ENCODE peak calls at places on chromosome 1, in seven cellular contexts. Z is HFF-Myc, L is fibroblast of mammary gland, M is colonic mucosa, U is endothelial cell, G is psoas muscle, N is AG10803. T is an unnamed sample.
A peak's percentile ranks its signal among the peaks of the same experiment; 100 is the strongest.

GRCh38 chr1:29385966-29386365 is 149.6 kb downstream of the PTPRU start:
- DNase-seq in M (no peak), N (no peak), G (no peak), U (no peak), Z (no peak), L (no peak), T (no peak)

GRCh38 chr1:234921266-234922062 is 207.2 kb downstream of the TOMM20 start:
- DNase-seq in G (no peak), U (no peak), L (no peak), Z (no peak), N (peak; percentile 58), M (no peak), T (peak; percentile 84)

GRCh38 chr1:222933273-222933672 is 118.4 kb downstream of the DISP1 start:
- DNase-seq in L (no peak), N (no peak), Z (no peak), G (no peak), U (no peak), M (no peak), T (no peak)

GRCh38 chr1:119674110-119674509 is 26.0 kb upstream of the ZNF697 start:
- DNase-seq in M (no peak), U (no peak), Z (no peak), N (peak; percentile 52), L (peak; percentile 70), G (no peak), T (peak; percentile 77)

GRCh38 chr1:214018605-214019268 is 31.0 kb downstream of the PROX1 start:
- DNase-seq in L (no peak), Z (no peak), N (no peak), M (no peak), U (no peak), G (no peak), T (no peak)

GRCh38 chr1:158930504-158930903 is 848 bp upstream of the PYHIN1 start:
- DNase-seq in G (no peak), U (no peak), N (no peak), M (no peak), L (no peak), Z (no peak), T (no peak)

GRCh38 chr1:197841828-197842573 is 60.4 kb upstream of the C1orf53 start:
- DNase-seq in G (no peak), N (peak; percentile 82), L (peak; percentile 67), U (no peak), M (no peak), Z (no peak), T (no peak)

GRCh38 chr1:113891631-113892220 is 4.3 kb upstream of the BCL2L15 start:
- DNase-seq in G (no peak), N (no peak), Z (no peak), M (peak; percentile 38), U (no peak), L (no peak), T (no peak)

GRCh38 chr1:162185299-162185698 is 115.8 kb downstream of the NOS1AP start:
- DNase-seq in M (no peak), Z (no peak), N (no peak), L (peak; percentile 4), G (no peak), U (no peak), T (no peak)

GRCh38 chr1:115280073-115280472 is 58.0 kb downstream of the NGF start:
- DNase-seq in N (peak; percentile 93), M (no peak), G (no peak), U (no peak), L (peak; percentile 95), Z (peak; percentile 96), T (peak; percentile 81)

GRCh38 chr1:151325231-151325630 is 2.0 kb downstream of the PI4KB start:
- DNase-seq in N (no peak), G (no peak), M (no peak), L (no peak), Z (no peak), U (no peak), T (no peak)

GRCh38 chr1:89381617-89382016 is 17.8 kb downstream of the GBP6 start:
- DNase-seq in M (no peak), N (no peak), Z (no peak), G (no peak), L (no peak), U (no peak), T (no peak)

GRCh38 chr1:11701551-11701961 is 10.0 kb downstream of the DRAXIN start:
- DNase-seq in U (no peak), G (no peak), M (no peak), N (no peak), Z (no peak), L (no peak), T (no peak)

GRCh38 chr1:235278915-235279292 is 49.1 kb downstream of the ARID4B start:
- DNase-seq in N (no peak), U (no peak), Z (no peak), L (no peak), M (no peak), G (no peak), T (no peak)

GRCh38 chr1:69076631-69077030 is 491.1 kb upstream of the LRRC7 start:
- DNase-seq in U (no peak), M (no peak), Z (no peak), G (no peak), L (no peak), N (no peak), T (no peak)

GRCh38 chr1:165068716-165069115 is 287.8 kb downstream of the LMX1A start:
- DNase-seq in U (no peak), Z (no peak), N (no peak), M (peak; percentile 27), L (peak; percentile 28), G (no peak), T (no peak)

GRCh38 chr1:23561076-23561812 is 1.9 kb upstream of the ID3 start:
- DNase-seq in U (no peak), Z (no peak), M (no peak), N (no peak), G (no peak), L (no peak), T (no peak)

GRCh38 chr1:48547521-48547920 is 75.5 kb upstream of the SPATA6 start:
- DNase-seq in Z (no peak), U (no peak), M (no peak), N (no peak), L (no peak), G (no peak), T (no peak)

GRCh38 chr1:48555271-48555670 is 83.3 kb upstream of the SPATA6 start:
- DNase-seq in Z (no peak), N (no peak), M (no peak), L (no peak), U (no peak), G (no peak), T (no peak)

GRCh38 chr1:48556161-48556850 is 84.3 kb upstream of the SPATA6 start:
- DNase-seq in L (no peak), U (no peak), M (no peak), G (peak; percentile 70), Z (no peak), N (no peak), T (no peak)

GRCh38 chr1:48552420-48552819 is 80.4 kb upstream of the SPATA6 start:
- DNase-seq in U (no peak), N (no peak), G (no peak), M (no peak), L (peak; percentile 12), Z (no peak), T (no peak)

GRCh38 chr1:48552903-48553626 is 81.1 kb upstream of the SPATA6 start:
- DNase-seq in M (no peak), L (no peak), U (no peak), Z (no peak), G (no peak), N (no peak), T (no peak)
- TF ChIP-seq CTCF in M (no peak), L (no peak), U (no peak), Z (no peak), G (no peak), N (no peak), T (no peak)

GRCh38 chr1:160724445-160725242 is 13.0 kb upstream of the CD48 start:
- DNase-seq in Z (no peak), L (no peak), U (no peak), G (no peak), N (no peak), M (no peak), T (no peak)
- TF ChIP-seq CTCF in Z (no peak), L (no peak), U (no peak), G (no peak), N (no peak), M (no peak), T (no peak)

GRCh38 chr1:105793541-105794146 is 1262.8 kb upstream of the PRMT6 start:
- DNase-seq in U (peak; percentile 69), M (peak; percentile 35), N (no peak), G (no peak), L (peak; percentile 24), Z (peak; percentile 0), T (peak; percentile 17)
- TF ChIP-seq CTCF in U (peak; percentile 88), M (peak; percentile 56), N (peak; percentile 7), G (no peak), L (peak; percentile 55), Z (peak; percentile 31), T (peak; percentile 82)

GRCh38 chr1:244835276-244836134 is at the start of gene COX20:
- DNase-seq in M (peak; percentile 92), N (peak; percentile 89), U (peak; percentile 82), Z (peak; percentile 81), G (peak; percentile 96), L (peak; percentile 90), T (peak; percentile 88)
- TF ChIP-seq CTCF in M (no peak), N (no peak), U (no peak), Z (no peak), G (no peak), L (no peak), T (no peak)

DNA sequence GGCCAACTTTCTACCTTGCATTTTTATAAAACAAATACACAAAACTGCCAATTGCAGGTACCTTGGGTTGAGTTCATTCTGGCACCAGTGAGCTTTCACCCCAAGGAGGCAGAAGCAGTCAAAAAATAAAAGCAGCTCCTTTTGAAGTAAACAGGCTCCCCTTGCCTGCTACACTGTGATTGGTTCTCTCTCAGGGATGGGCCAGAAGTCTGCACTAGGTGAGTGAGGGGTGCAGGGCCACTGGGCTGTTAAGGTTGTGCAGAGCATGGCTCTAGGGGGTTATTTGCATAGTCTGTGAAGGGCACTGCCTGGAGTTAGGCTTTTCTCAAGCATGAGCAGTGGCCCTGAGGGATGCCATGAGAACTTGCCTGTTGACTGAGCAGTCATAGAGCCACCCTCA is 39.1 kb downstream of the AKNAD1 start:
- DNase-seq in G (no peak), N (no peak), M (no peak), U (no peak), L (no peak), Z (no peak), T (no peak)
- TF ChIP-seq CTCF in G (no peak), N (no peak), M (no peak), U (no peak), L (no peak), Z (no peak), T (no peak)

DNA sequence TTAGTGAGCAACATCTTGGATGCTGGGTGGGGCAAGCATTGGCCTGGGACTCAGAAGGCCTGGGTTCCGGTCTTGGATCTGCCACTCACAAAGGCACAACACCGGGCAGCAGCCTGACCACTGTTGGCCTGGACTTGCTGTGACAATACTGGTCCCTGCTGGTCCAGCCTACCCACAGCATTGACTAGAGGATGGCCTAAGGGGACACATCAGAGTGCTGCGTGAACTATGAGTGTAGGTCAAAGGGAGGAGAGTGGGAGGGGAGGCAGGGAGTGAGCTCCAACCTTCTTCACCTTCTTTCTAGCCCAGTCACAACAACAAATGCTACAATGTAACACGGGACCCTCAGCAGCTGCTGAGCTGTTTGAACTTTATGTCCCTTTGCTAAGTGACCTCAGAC is 31.1 kb downstream of the TMEM50A start:
- DNase-seq in M (no peak), L (peak; percentile 28), U (no peak), Z (no peak), N (no peak), G (no peak), T (no peak)
- TF ChIP-seq CTCF in M (no peak), L (no peak), U (no peak), Z (no peak), N (no peak), G (no peak), T (no peak)

T was measured in HFFc6.